ENCODE peak calls at places on chromosomes 11 and 22, in five cellular contexts. One of them, this sample, is unnamed.
A peak's percentile ranks its signal among the peaks of the same experiment; 100 is the strongest.

GRCh38 chr22:17087176-17088131 is 2.7 kb downstream of the IL17RA start:
- DNase-seq in IMR-90: peak; percentile 91
- DNase-seq in K562: peak; percentile 27
- DNase-seq in A549: no peak
- DNase-seq in GM12878: peak; percentile 55
- DNase-seq in this sample: no peak

GRCh38 chr11:81840375-81840774 is 893.3 kb downstream of the FAM181B start:
- DNase-seq in IMR-90: no peak
- DNase-seq in K562: no peak
- DNase-seq in A549: no peak
- DNase-seq in GM12878: no peak
- DNase-seq in this sample: no peak

GRCh38 chr11:109423114-109423859 is 1.3 kb downstream of the C11orf87 start:
- DNase-seq in IMR-90: no peak
- DNase-seq in K562: no peak
- DNase-seq in A549: no peak
- DNase-seq in GM12878: no peak
- DNase-seq in this sample: peak; percentile 70

GRCh38 chr22:30224161-30224857 is 22.2 kb downstream of the LIF start:
- DNase-seq in IMR-90: no peak
- DNase-seq in K562: no peak
- DNase-seq in A549: peak; percentile 94
- DNase-seq in GM12878: peak; percentile 27
- DNase-seq in this sample: no peak

GRCh38 chr22:37018815-37019308 is 385 bp downstream of the TST start:
- DNase-seq in IMR-90: peak; percentile 55
- DNase-seq in K562: peak; percentile 38
- DNase-seq in A549: peak; percentile 21
- DNase-seq in GM12878: no peak
- DNase-seq in this sample: peak; percentile 68

GRCh38 chr11:125215951-125216350 is 51.4 kb downstream of the PKNOX2 start:
- DNase-seq in IMR-90: no peak
- DNase-seq in K562: no peak
- DNase-seq in A549: no peak
- DNase-seq in GM12878: no peak
- DNase-seq in this sample: no peak

GRCh38 chr11:128621491-128622136 is 34.3 kb upstream of the ETS1 start:
- DNase-seq in IMR-90: peak; percentile 98
- DNase-seq in K562: no peak
- DNase-seq in A549: no peak
- DNase-seq in GM12878: no peak
- DNase-seq in this sample: no peak

GRCh38 chr11:116614306-116615210 is 158.2 kb downstream of the BUD13 start:
- DNase-seq in IMR-90: no peak
- DNase-seq in K562: no peak
- DNase-seq in A549: no peak
- DNase-seq in GM12878: no peak
- DNase-seq in this sample: no peak

GRCh38 chr11:9754041-9754471 is 90.2 kb downstream of the SWAP70 start:
- DNase-seq in IMR-90: no peak
- DNase-seq in K562: no peak
- DNase-seq in A549: no peak
- DNase-seq in GM12878: no peak
- DNase-seq in this sample: no peak

GRCh38 chr11:122100222-122101080 is 15.6 kb downstream of the BLID start:
- DNase-seq in IMR-90: peak; percentile 68
- DNase-seq in K562: no peak
- DNase-seq in A549: no peak
- DNase-seq in GM12878: no peak
- DNase-seq in this sample: peak; percentile 36

GRCh38 chr11:64340671-64341335 is 799 bp downstream of the CCDC88B start:
- DNase-seq in IMR-90: no peak
- DNase-seq in K562: peak; percentile 66
- DNase-seq in A549: no peak
- DNase-seq in GM12878: no peak
- DNase-seq in this sample: peak; percentile 81

GRCh38 chr11:2308713-2309112 is 6.9 kb downstream of the TSPAN32 start:
- DNase-seq in IMR-90: no peak
- DNase-seq in K562: no peak
- DNase-seq in A549: no peak
- DNase-seq in GM12878: no peak
- DNase-seq in this sample: no peak

GRCh38 chr11:31810779-31811647 is at the start of gene PAX6:
- DNase-seq in IMR-90: peak; percentile 19
- DNase-seq in K562: peak; percentile 87
- DNase-seq in A549: peak; percentile 66
- DNase-seq in GM12878: peak; percentile 5
- DNase-seq in this sample: peak; percentile 60

GRCh38 chr11:2779981-2780849 is 80.4 kb upstream of the KCNQ1OT1 start:
- DNase-seq in IMR-90: no peak
- DNase-seq in K562: peak; percentile 46
- DNase-seq in A549: no peak
- DNase-seq in GM12878: no peak
- DNase-seq in this sample: peak; percentile 71

GRCh38 chr11:86672007-86672621 is at the start of gene ME3:
- DNase-seq in IMR-90: peak; percentile 44
- DNase-seq in K562: no peak
- DNase-seq in A549: peak; percentile 76
- DNase-seq in GM12878: no peak
- DNase-seq in this sample: peak; percentile 77

GRCh38 chr11:34604909-34605308 is 16.0 kb upstream of the EHF start:
- DNase-seq in IMR-90: no peak
- DNase-seq in K562: no peak
- DNase-seq in A549: no peak
- DNase-seq in GM12878: no peak
- DNase-seq in this sample: no peak

GRCh38 chr11:8227156-8228152 is 36.2 kb downstream of the LMO1 start:
- DNase-seq in IMR-90: no peak
- DNase-seq in K562: no peak
- DNase-seq in A549: no peak
- DNase-seq in GM12878: no peak
- DNase-seq in this sample: no peak

GRCh38 chr11:14342906-14343305 is 16.1 kb downstream of the RRAS2 start:
- DNase-seq in IMR-90: peak; percentile 82
- DNase-seq in K562: no peak
- DNase-seq in A549: no peak
- DNase-seq in GM12878: no peak
- DNase-seq in this sample: no peak

GRCh38 chr11:6925636-6926207 is 504 bp upstream of the ZNF215 start:
- DNase-seq in IMR-90: peak; percentile 16
- DNase-seq in K562: peak; percentile 66
- DNase-seq in A549: no peak
- DNase-seq in GM12878: no peak
- DNase-seq in this sample: no peak

GRCh38 chr11:62974848-62975522 is 9.8 kb downstream of the SLC22A6 start:
- DNase-seq in IMR-90: no peak
- DNase-seq in K562: peak; percentile 46
- DNase-seq in A549: peak; percentile 38
- DNase-seq in GM12878: no peak
- DNase-seq in this sample: peak; percentile 80

GRCh38 chr22:20304646-20305045 is 15.2 kb downstream of the DGCR6L start:
- DNase-seq in IMR-90: no peak
- DNase-seq in K562: peak; percentile 8
- DNase-seq in A549: no peak
- DNase-seq in GM12878: no peak
- DNase-seq in this sample: no peak

GRCh38 chr11:121460941-121461514 is 8.3 kb upstream of the SORL1-AS1 start:
- DNase-seq in IMR-90: no peak
- DNase-seq in K562: no peak
- DNase-seq in A549: no peak
- DNase-seq in GM12878: no peak
- DNase-seq in this sample: no peak

GRCh38 chr11:66123902-66124301 is 53.8 kb downstream of the PACS1 start:
- DNase-seq in IMR-90: no peak
- DNase-seq in K562: no peak
- DNase-seq in A549: no peak
- DNase-seq in GM12878: no peak
- DNase-seq in this sample: no peak
- H3K4me1 ChIP-seq in IMR-90: peaks cover 21% of the 10 kb centered on the region
- H3K4me1 ChIP-seq in K562: no peaks in the 10 kb centered on the region
- H3K4me1 ChIP-seq in A549: peaks cover 74% of the 10 kb centered on the region
- H3K4me1 ChIP-seq in GM12878: peaks cover 49% of the 10 kb centered on the region
- H3K4me1 ChIP-seq in this sample: peaks cover 45% of the 10 kb centered on the region

GRCh38 chr11:96098511-96099241 is 174.8 kb upstream of the MTMR2 start:
- DNase-seq in IMR-90: peak; percentile 59
- DNase-seq in K562: no peak
- DNase-seq in A549: no peak
- DNase-seq in GM12878: no peak
- DNase-seq in this sample: no peak
- TF ChIP-seq SMC3 in IMR-90: no peak
- TF ChIP-seq SMC3 in K562: no peak
- TF ChIP-seq SMC3 in A549: no peak
- TF ChIP-seq SMC3 in GM12878: no peak
- TF ChIP-seq SMC3 in this sample: no peak

DNA sequence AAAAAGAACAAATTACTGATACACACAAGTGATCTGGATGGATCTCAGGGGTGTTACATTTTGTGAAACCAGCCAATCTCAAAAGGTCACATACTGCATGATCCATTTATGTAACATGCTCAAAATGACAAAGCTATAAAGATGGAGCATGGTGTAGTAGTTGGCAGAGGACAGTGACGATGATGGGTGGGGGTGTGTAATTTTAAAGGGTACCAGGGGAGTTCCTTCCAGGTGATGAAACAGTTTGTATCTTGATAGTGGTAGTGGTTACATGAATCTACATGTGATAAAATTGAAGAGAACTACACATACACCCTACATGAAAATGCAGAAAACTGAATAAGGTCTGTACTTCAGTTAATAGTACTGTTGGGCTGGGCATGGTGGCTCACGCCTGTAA is 17.1 kb downstream of the TMEM184B start:
- DNase-seq in IMR-90: no peak
- DNase-seq in K562: no peak
- DNase-seq in A549: no peak
- DNase-seq in GM12878: no peak
- DNase-seq in this sample: no peak
- H3K4me1 ChIP-seq in IMR-90: peaks cover 23% of the 10 kb centered on the region
- H3K4me1 ChIP-seq in K562: peaks cover 11% of the 10 kb centered on the region
- H3K4me1 ChIP-seq in A549: peaks cover 6% of the 10 kb centered on the region
- H3K4me1 ChIP-seq in GM12878: peaks cover 16% of the 10 kb centered on the region
- H3K4me1 ChIP-seq in this sample: peaks cover 6% of the 10 kb centered on the region

DNA sequence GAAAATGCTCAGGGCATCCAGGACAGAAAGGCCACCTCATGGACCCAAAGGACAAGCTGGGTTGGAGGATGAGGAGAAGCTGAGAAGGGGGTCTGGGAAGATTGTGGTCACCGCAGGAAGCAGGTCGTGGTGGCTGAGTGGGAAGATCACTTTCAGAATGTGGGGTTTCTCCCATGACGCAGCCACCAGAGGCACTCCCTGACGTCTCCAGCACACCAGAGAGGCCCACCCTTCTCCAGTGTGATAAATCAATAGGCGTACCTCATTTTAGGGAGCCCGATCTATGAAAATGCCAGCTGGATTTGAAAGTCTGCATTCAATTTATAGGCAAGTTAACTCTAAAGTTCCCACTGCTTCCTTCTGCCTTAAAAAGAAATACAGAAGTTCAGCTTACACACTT is 10.5 kb downstream of the TSPAN18 start:
- DNase-seq in IMR-90: no peak
- DNase-seq in K562: no peak
- DNase-seq in A549: no peak
- DNase-seq in GM12878: no peak
- DNase-seq in this sample: no peak
- TF ChIP-seq SMC3 in IMR-90: no peak
- TF ChIP-seq SMC3 in K562: no peak
- TF ChIP-seq SMC3 in A549: no peak
- TF ChIP-seq SMC3 in GM12878: no peak
- TF ChIP-seq SMC3 in this sample: no peak

GRCh38 chr11:66766681-66767080 is 37.7 kb upstream of the SPTBN2 start:
- DNase-seq in IMR-90: no peak
- DNase-seq in K562: no peak
- DNase-seq in A549: no peak
- DNase-seq in GM12878: no peak
- DNase-seq in this sample: no peak
- H3K4me1 ChIP-seq in IMR-90: no peaks in the 10 kb centered on the region
- H3K4me1 ChIP-seq in K562: peaks cover 3% of the 10 kb centered on the region
- H3K4me1 ChIP-seq in A549: peaks cover 39% of the 10 kb centered on the region
- H3K4me1 ChIP-seq in GM12878: no peaks in the 10 kb centered on the region
- H3K4me1 ChIP-seq in this sample: no peaks in the 10 kb centered on the region